ENCODE peak calls at places on chromosome 10, in eight cellular contexts. Z, R, E, C, I, A, Q and B are unnamed samples.

GRCh38 chr10:89522463-89522862 is 12.9 kb downstream of the SLC16A12 start:
- DNase-seq in Z (peak), R (no peak), E (no peak), C (no peak), I (no peak), A (peak), Q (no peak), B (peak)

GRCh38 chr10:124248056-124248455 is 154.7 kb upstream of the CHST15 start:
- DNase-seq in Z (no peak), R (no peak), E (no peak), C (no peak), I (no peak), A (no peak), Q (no peak), B (no peak)

GRCh38 chr10:122348512-122348911 is 26.0 kb upstream of the PLEKHA1 start:
- DNase-seq in Z (peak), R (peak), E (no peak), C (no peak), I (no peak), A (no peak), Q (no peak), B (no peak)

GRCh38 chr10:33465747-33466146 is 131.3 kb upstream of the NRP1 start:
- DNase-seq in Z (no peak), R (no peak), E (no peak), C (no peak), I (no peak), A (peak), Q (no peak), B (no peak)

GRCh38 chr10:921471-922414 is 9.8 kb downstream of the LARP4B start:
- DNase-seq in Z (peak), R (no peak), E (peak), C (no peak), I (no peak), A (peak), Q (no peak), B (no peak)

GRCh38 chr10:17744395-17744841 is 7.6 kb upstream of the TMEM236 start:
- DNase-seq in Z (no peak), R (no peak), E (no peak), C (no peak), I (no peak), A (no peak), Q (no peak), B (no peak)

GRCh38 chr10:124913167-124913566 is 28.8 kb upstream of the ZRANB1 start:
- DNase-seq in Z (no peak), R (no peak), E (no peak), C (no peak), I (no peak), A (no peak), Q (no peak), B (no peak)

GRCh38 chr10:110746254-110746826 is 102.2 kb downstream of the RBM20 start:
- DNase-seq in Z (peak), R (peak), E (peak), C (peak), I (peak), A (peak), Q (peak), B (peak)

GRCh38 chr10:35711615-35712411 is 69.7 kb upstream of the FZD8 start:
- DNase-seq in Z (no peak), R (no peak), E (no peak), C (no peak), I (no peak), A (no peak), Q (no peak), B (no peak)

GRCh38 chr10:114031113-114031512 is 12.6 kb upstream of the ADRB1 start:
- DNase-seq in Z (no peak), R (no peak), E (no peak), C (no peak), I (no peak), A (no peak), Q (no peak), B (no peak)